ENCODE peak calls at places on chromosomes 2 and 18, in ten cellular contexts. P, Y, K, L, O, R, N, A, Q and G are unnamed samples.

GRCh38 chr2:109612991-109613921 is 510 bp downstream of the SEPTIN10 start:
- DNase-seq in P (peak; percentile 33), Y (peak; percentile 67), K (peak; percentile 78), L (peak; percentile 61), O (no peak), R (peak; percentile 71), N (peak; percentile 20), A (no peak), Q (no peak), G (no peak)

GRCh38 chr18:36114738-36115137 is 14.4 kb downstream of the SLC39A6 start:
- DNase-seq in P (no peak), Y (no peak), K (no peak), L (no peak), O (no peak), R (no peak), N (no peak), A (no peak), Q (no peak), G (no peak)

GRCh38 chr2:165621086-165621560 is 151.6 kb downstream of the CSRNP3 start:
- DNase-seq in P (peak; percentile 11), Y (peak; percentile 81), K (peak; percentile 59), L (no peak), O (no peak), R (no peak), N (peak; percentile 68), A (no peak), Q (no peak), G (peak; percentile 62)

GRCh38 chr2:157487271-157487610 is 43.4 kb upstream of the CYTIP start:
- DNase-seq in P (no peak), Y (no peak), K (no peak), L (no peak), O (no peak), R (no peak), N (no peak), A (no peak), Q (no peak), G (no peak)

GRCh38 chr18:31701752-31702151 is 17.4 kb upstream of the B4GALT6 start:
- DNase-seq in P (no peak), Y (no peak), K (no peak), L (no peak), O (no peak), R (no peak), N (no peak), A (no peak), Q (no peak), G (no peak)

GRCh38 chr2:179796213-179797007 is 65.0 kb downstream of the ZNF385B start:
- DNase-seq in P (no peak), Y (no peak), K (no peak), L (no peak), O (no peak), R (peak; percentile 11), N (no peak), A (no peak), Q (no peak), G (no peak)

GRCh38 chr2:240784629-240785423 is 35.2 kb downstream of the KIF1A start:
- DNase-seq in P (no peak), Y (no peak), K (no peak), L (no peak), O (no peak), R (no peak), N (no peak), A (peak; percentile 74), Q (no peak), G (no peak)

GRCh38 chr2:98959759-98960507 is 23.9 kb upstream of the CRACDL start:
- DNase-seq in P (no peak), Y (no peak), K (no peak), L (no peak), O (no peak), R (no peak), N (no peak), A (no peak), Q (no peak), G (no peak)

GRCh38 chr2:96831679-96832078 is 12.1 kb downstream of the ANKRD23 start:
- DNase-seq in P (no peak), Y (no peak), K (no peak), L (no peak), O (no peak), R (peak; percentile 27), N (no peak), A (peak; percentile 88), Q (no peak), G (no peak)

GRCh38 chr2:164061129-164061746 is 325.4 kb upstream of the FIGN start:
- DNase-seq in P (no peak), Y (peak; percentile 62), K (peak; percentile 61), L (peak; percentile 21), O (peak; percentile 20), R (peak; percentile 71), N (peak; percentile 47), A (no peak), Q (peak; percentile 5), G (no peak)

GRCh38 chr2:175207741-175208438 is 26.4 kb upstream of the ATP5MC3 start:
- DNase-seq in P (no peak), Y (no peak), K (peak; percentile 10), L (no peak), O (no peak), R (no peak), N (no peak), A (peak; percentile 81), Q (no peak), G (no peak)

DNA sequence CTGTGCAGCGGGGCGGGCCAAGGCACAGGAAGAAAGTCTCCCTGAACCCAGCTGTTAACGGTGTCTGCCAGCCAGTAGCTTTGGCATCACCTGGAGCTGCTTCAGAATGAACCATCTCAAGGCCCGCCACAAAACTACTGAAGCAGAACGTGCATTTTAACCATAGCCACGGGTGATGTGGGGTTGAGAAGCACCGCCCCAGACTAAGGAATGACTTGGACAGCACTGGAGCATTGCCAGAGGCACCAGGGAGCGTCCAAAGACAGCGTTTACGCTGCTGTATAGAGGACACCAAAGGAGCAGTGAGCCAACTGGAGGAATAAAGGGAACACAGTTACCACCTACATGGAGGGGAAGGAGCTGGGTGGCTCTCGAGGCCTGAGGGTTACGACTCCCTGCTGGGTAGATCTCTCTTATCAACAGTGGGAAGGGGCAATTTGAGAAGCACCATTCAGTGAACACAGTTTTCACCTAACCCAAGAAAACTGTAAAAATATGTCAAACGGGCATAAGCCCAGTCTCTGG is 28.4 kb upstream of the LONRF2 start:
- DNase-seq in P (no peak), Y (no peak), K (no peak), L (no peak), O (no peak), R (no peak), N (no peak), A (no peak), Q (no peak), G (no peak)
- H3K4me3 ChIP-seq in P (no peak overlapping the region), Y (no peak overlapping the region), K (no peak overlapping the region), L (no peak overlapping the region), O (no peak overlapping the region), R (no peak overlapping the region), N (no peak overlapping the region), A (no peak overlapping the region), Q (no peak overlapping the region), G (no peak overlapping the region)

GRCh38 chr18:10168477-10168876 is 254.7 kb downstream of the VAPA start:
- DNase-seq in P (no peak), Y (no peak), K (no peak), L (no peak), O (no peak), R (no peak), N (no peak), A (no peak), Q (no peak), G (no peak)

GRCh38 chr18:10167759-10168158 is 253.9 kb downstream of the VAPA start:
- DNase-seq in P (no peak), Y (no peak), K (no peak), L (no peak), O (no peak), R (no peak), N (no peak), A (no peak), Q (no peak), G (no peak)

GRCh38 chr18:10162340-10162739 is 248.5 kb downstream of the VAPA start:
- DNase-seq in P (no peak), Y (no peak), K (no peak), L (no peak), O (no peak), R (no peak), N (no peak), A (no peak), Q (no peak), G (no peak)

GRCh38 chr18:10166164-10166807 is 252.5 kb downstream of the VAPA start:
- DNase-seq in P (no peak), Y (no peak), K (no peak), L (no peak), O (no peak), R (no peak), N (no peak), A (no peak), Q (no peak), G (no peak)

DNA sequence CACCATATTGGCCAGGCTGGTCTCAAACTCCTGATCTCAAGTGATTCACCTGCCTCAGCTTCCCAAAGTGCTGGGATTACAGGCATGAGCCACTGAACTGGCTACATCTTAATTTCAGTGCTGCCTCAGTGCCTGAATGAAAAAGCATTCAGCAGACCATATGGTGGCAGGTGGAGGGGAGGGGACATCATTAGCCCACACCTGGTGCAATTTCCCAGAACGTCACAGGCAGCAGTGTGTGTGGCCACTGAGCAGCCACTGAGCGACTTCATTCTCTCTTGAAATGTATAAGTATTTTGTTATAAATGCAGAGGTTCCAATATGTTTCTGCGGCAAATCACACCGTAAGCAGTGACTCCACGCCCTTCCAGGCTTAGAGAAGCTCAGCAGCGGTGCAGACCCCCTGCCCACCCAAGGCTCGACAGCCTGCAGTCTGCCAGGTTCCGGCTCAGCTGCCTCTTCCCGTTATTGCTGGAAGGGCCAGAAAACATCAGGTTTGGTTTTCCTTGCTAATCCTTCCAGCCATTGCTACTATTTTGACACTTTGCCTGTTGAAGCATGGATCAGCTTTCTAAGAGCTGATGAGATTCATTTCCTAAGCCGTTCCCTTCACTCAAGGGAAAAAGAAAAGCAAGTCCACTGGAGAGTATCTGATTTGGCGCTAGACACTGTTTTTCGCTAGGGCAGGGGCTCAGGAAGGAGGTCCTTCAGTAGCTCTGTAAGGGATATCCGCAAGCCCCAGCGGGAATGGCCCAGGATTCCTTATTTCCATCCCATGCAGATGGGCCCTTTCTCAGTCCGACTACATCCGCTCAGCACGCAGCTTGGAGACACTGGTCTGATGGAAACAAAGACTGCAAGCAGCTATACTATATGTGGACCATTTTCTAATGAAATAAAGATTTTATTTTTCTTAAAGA is 250.7 kb downstream of the VAPA start:
- DNase-seq in P (no peak), Y (no peak), K (no peak), L (no peak), O (no peak), R (no peak), N (no peak), A (no peak), Q (no peak), G (no peak)
- H3K4me3 ChIP-seq in P (no peak overlapping the region), Y (no peak overlapping the region), K (no peak overlapping the region), L (no peak overlapping the region), O (no peak overlapping the region), R (no peak overlapping the region), N (no peak overlapping the region), A (no peak overlapping the region), Q (no peak overlapping the region), G (no peak overlapping the region)

GRCh38 chr2:71559828-71560210 is 106.5 kb downstream of the DYSF start:
- DNase-seq in P (no peak), Y (no peak), K (no peak), L (no peak), O (no peak), R (no peak), N (no peak), A (no peak), Q (no peak), G (no peak)
- H3K4me3 ChIP-seq in P (no peak overlapping the region), Y (no peak overlapping the region), K (no peak overlapping the region), L (no peak overlapping the region), O (no peak overlapping the region), R (no peak overlapping the region), N (no peak overlapping the region), A (no peak overlapping the region), Q (no peak overlapping the region), G (no peak overlapping the region)

GRCh38 chr18:72811047-72811446 is 56.7 kb downstream of the NETO1 start:
- DNase-seq in P (no peak), Y (no peak), K (no peak), L (no peak), O (no peak), R (no peak), N (no peak), A (no peak), Q (no peak), G (no peak)
- H3K4me3 ChIP-seq in P (no peak overlapping the region), Y (no peak overlapping the region), K (no peak overlapping the region), L (no peak overlapping the region), O (no peak overlapping the region), R (no peak overlapping the region), N (no peak overlapping the region), A (no peak overlapping the region), Q (no peak overlapping the region), G (no peak overlapping the region)